ENCODE peak calls at places on chromosomes 4 and X, in five cellular contexts. L is sigmoid colon, Z is transverse colon, D is RWPE2, H is uterus. M is an unnamed sample.

GRCh38 chr4:17447675-17448298 is 64.1 kb downstream of the QDPR start:
- DNase-seq in Z (peak; percentile 27), L (no peak), D (no peak), H (no peak), M (no peak)

GRCh38 chrX:37332987-37333658 is 16.0 kb upstream of the PRRG1 start:
- DNase-seq in D (no peak), L (no peak), Z (no peak), H (no peak), M (no peak)

GRCh38 chrX:18899796-18900380 is 84.0 kb downstream of the PHKA2 start:
- DNase-seq in H (no peak), D (no peak), L (no peak), Z (no peak), M (no peak)

GRCh38 chr4:33107813-33108212 is 2387.6 kb downstream of the PCDH7 start:
- DNase-seq in Z (no peak), L (no peak), D (no peak), H (no peak), M (no peak)

GRCh38 chr4:171203425-171203824 is 609.8 kb upstream of the GALNTL6 start:
- DNase-seq in H (no peak), Z (no peak), L (no peak), D (peak; percentile 51), M (no peak)

GRCh38 chr4:71406459-71406963 is 67.7 kb downstream of the SLC4A4 start:
- DNase-seq in Z (no peak), D (no peak), H (no peak), L (no peak), M (no peak)

GRCh38 chrX:17788439-17788838 is 51.1 kb downstream of the SCML1 start:
- DNase-seq in Z (peak; percentile 24), D (no peak), H (peak; percentile 47), L (no peak), M (no peak)

GRCh38 chr4:143215873-143216272 is 31.2 kb downstream of the USP38 start:
- DNase-seq in Z (no peak), L (no peak), H (no peak), D (no peak), M (no peak)

GRCh38 chrX:114152130-114152529 is 431.8 kb upstream of the HTR2C start:
- DNase-seq in Z (no peak), D (no peak), H (no peak), L (no peak), M (no peak)

GRCh38 chrX:19805054-19805690 is 82.2 kb downstream of the SH3KBP1 start:
- DNase-seq in H (no peak), Z (no peak), L (no peak), D (no peak), M (no peak)

GRCh38 chr4:47145630-47146029 is 114.3 kb downstream of the GABRB1 start:
- DNase-seq in L (no peak), D (no peak), Z (no peak), H (no peak), M (no peak)

GRCh38 chrX:41481264-41482109 is 34.3 kb downstream of the NYX start:
- DNase-seq in H (no peak), L (no peak), Z (no peak), D (no peak), M (no peak)

GRCh38 chr4:124940387-124940786 is 227.9 kb upstream of the ANKRD50 start:
- DNase-seq in Z (no peak), D (no peak), L (no peak), H (no peak), M (no peak)

GRCh38 chr4:16532240-16532990 is 306.1 kb upstream of the TAPT1 start:
- DNase-seq in L (no peak), D (no peak), H (peak; percentile 48), Z (no peak), M (no peak)

GRCh38 chr4:3668825-3669552 is 97.2 kb upstream of the ADRA2C start:
- DNase-seq in Z (no peak), D (no peak), H (no peak), L (no peak), M (no peak)

GRCh38 chr4:3396611-3397010 is 45.2 kb upstream of the HGFAC start:
- DNase-seq in H (no peak), L (no peak), D (no peak), Z (no peak), M (no peak)

GRCh38 chr4:87011340-87012034 is 76.7 kb downstream of the AFF1 start:
- DNase-seq in L (no peak), D (no peak), H (no peak), Z (no peak), M (no peak)

GRCh38 chrX:11562570-11562969 is 103.2 kb downstream of the ARHGAP6 start:
- DNase-seq in D (no peak), H (no peak), L (no peak), Z (no peak), M (no peak)

GRCh38 chr4:80610845-80611244 is 275.3 kb downstream of the CFAP299 start:
- DNase-seq in L (no peak), D (no peak), H (no peak), Z (no peak), M (no peak)

GRCh38 chr4:111136438-111136837 is 513.6 kb upstream of the PITX2 start:
- DNase-seq in H (no peak), L (no peak), Z (no peak), D (no peak), M (no peak)

GRCh38 chrX:153988493-153988892 is 15.9 kb downstream of the TMEM187 start:
- DNase-seq in Z (no peak), D (no peak), L (no peak), H (no peak), M (no peak)

GRCh38 chrX:10254746-10255145 is 98.0 kb downstream of the CLCN4 start:
- DNase-seq in Z (no peak), L (no peak), D (no peak), H (no peak), M (no peak)

GRCh38 chrX:72371405-72371804 is 65.7 kb upstream of the CITED1 start:
- DNase-seq in L (no peak), Z (no peak), H (no peak), D (no peak), M (no peak)

GRCh38 chrX:12946838-12947544 is 27.9 kb upstream of the TMSB4X start:
- DNase-seq in D (no peak), Z (peak; percentile 86), H (peak; percentile 61), L (peak; percentile 83), M (no peak)

GRCh38 chr4:163251204-163251603 is 81.2 kb downstream of the NPY1R start:
- DNase-seq in Z (no peak), H (no peak), D (no peak), L (no peak), M (no peak)

GRCh38 chr4:89284828-89285227 is 22.8 kb downstream of the GPRIN3 start:
- DNase-seq in D (no peak), Z (no peak), L (no peak), H (no peak), M (no peak)

GRCh38 chr4:24808955-24809354 is 13.6 kb downstream of the SOD3 start:
- DNase-seq in Z (no peak), D (no peak), L (no peak), H (no peak), M (no peak)

GRCh38 chrX:123742440-123742839 is 9.6 kb upstream of the THOC2 start:
- DNase-seq in Z (no peak), H (no peak), D (no peak), L (no peak), M (no peak)

GRCh38 chr4:69731261-69731660 is 29.2 kb downstream of the SULT1B1 start:
- DNase-seq in L (no peak), H (no peak), D (no peak), Z (no peak), M (no peak)

GRCh38 chr4:167233523-167234387 is 539 bp downstream of the SPOCK3 start:
- DNase-seq in D (no peak), L (no peak), H (no peak), Z (no peak), M (no peak)

GRCh38 chrX:65706041-65706828 is 38.8 kb downstream of the MSN start:
- DNase-seq in D (peak; percentile 48), H (no peak), L (no peak), Z (no peak), M (no peak)

GRCh38 chr4:73945674-73946449 is 36.0 kb downstream of the PF4 start:
- DNase-seq in D (no peak), H (no peak), L (no peak), Z (no peak), M (no peak)

GRCh38 chrX:35289952-35290351 is 347.4 kb downstream of the FAM47B start:
- DNase-seq in Z (no peak), L (no peak), H (no peak), D (no peak), M (no peak)

GRCh38 chrX:10922841-10923240 is 188.3 kb upstream of the HCCS start:
- DNase-seq in Z (no peak), D (no peak), H (no peak), L (no peak), M (no peak)

GRCh38 chr4:101102114-101102752 is 245.1 kb downstream of the PPP3CA start:
- DNase-seq in L (peak; percentile 69), H (peak; percentile 29), Z (peak; percentile 20), D (no peak), M (no peak)

GRCh38 chr4:29081230-29081955 is 1638.8 kb upstream of the PCDH7 start:
- DNase-seq in Z (no peak), H (no peak), L (no peak), D (no peak), M (no peak)
- TF ChIP-seq CTCF in Z (no peak), H (no peak), L (no peak), D (peak; percentile 68), M (peak; percentile 82)

DNA sequence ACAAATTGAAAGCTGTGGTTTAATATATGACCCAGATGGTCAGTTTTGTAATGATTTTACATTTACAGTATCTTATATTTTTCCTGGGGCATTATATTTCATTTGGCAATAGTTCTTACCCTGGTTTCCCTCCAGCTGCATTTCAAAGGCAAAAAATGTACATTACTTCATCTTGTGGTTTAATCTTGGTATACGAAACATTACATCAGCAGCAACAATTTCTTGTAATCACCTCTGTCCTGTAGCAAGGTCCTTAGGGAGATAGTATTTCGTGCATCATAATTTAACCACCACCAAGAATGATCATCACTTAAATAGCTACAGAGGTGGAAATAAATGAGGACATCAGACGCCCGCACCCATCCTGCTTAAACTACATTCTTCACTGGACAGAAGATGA is 48.8 kb downstream of the HS6ST2 start:
- DNase-seq in H (no peak), D (no peak), L (no peak), Z (no peak), M (no peak)
- TF ChIP-seq CTCF in H (no peak), D (no peak), L (no peak), Z (no peak), M (no peak)

GRCh38 chr4:35463251-35463952 is 780.9 kb downstream of the ARAP2 start:
- DNase-seq in Z (no peak), L (no peak), H (no peak), D (peak; percentile 42), M (peak; percentile 72)
- TF ChIP-seq CTCF in Z (no peak), L (no peak), H (no peak), D (no peak), M (no peak)

GRCh38 chrX:54695816-54696487 is 102.1 kb downstream of the ITIH6 start:
- DNase-seq in H (no peak), Z (no peak), L (no peak), D (no peak), M (no peak)

DNA sequence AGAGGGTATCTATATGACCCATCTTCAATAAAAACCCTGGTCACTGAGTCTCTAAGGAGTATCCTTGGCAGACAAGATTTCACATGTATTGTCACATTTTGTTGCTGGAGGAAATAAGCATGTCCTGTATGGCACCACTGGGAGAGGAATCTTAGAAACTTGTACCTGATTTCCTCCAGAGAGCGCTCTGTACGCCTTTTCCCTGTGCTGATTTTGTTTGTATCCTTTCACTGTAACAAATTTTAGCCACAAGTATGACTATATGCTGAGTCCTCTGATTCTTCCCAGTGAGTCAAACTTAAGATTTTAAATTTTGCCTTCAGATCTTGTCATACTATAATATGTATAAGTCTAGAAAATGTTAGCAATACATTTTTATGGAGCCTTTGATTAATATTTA is 102.8 kb downstream of the ITIH6 start:
- DNase-seq in Z (no peak), D (no peak), L (no peak), H (no peak), M (no peak)
- TF ChIP-seq CTCF in Z (no peak), D (no peak), L (no peak), H (no peak), M (peak; percentile 48)